ENCODE peak calls at places on chromosome 14, in five cellular contexts. N is Right ventricle myocardium superior, R is upper lobe of right lung, T is psoas muscle, E is memory B cell. H is an unnamed sample.

GRCh38 chr14:67391266-67391665 is 20.7 kb downstream of the PLEK2 start:
- ATAC-seq in E (no peak), R (no peak), T (no peak), N (no peak), H (no peak)

GRCh38 chr14:68608235-68608962 is 184.5 kb downstream of the ZFP36L1 start:
- ATAC-seq in E (peak), N (peak), T (peak), R (peak), H (peak)

GRCh38 chr14:20614038-20614840 is 23.1 kb upstream of the RNASE12 start:
- ATAC-seq in E (no peak), R (peak), T (no peak), N (peak), H (no peak)

GRCh38 chr14:21525995-21526671 is at the start of gene SALL2:
- ATAC-seq in E (peak), R (peak), T (peak), N (peak), H (peak)

GRCh38 chr14:22263961-22264360 is 325.1 kb downstream of the DAD1 start:
- ATAC-seq in R (peak), N (no peak), T (no peak), E (no peak), H (no peak)

GRCh38 chr14:103472939-103473338 is 49.7 kb downstream of the CKB start:
- ATAC-seq in R (no peak), T (no peak), E (no peak), N (no peak), H (no peak)

GRCh38 chr14:70654609-70655008 is 12.9 kb downstream of the TTC9 start:
- ATAC-seq in R (no peak), T (no peak), E (no peak), N (no peak), H (no peak)

GRCh38 chr14:95884377-95884776 is 7.7 kb downstream of the TUNAR start:
- ATAC-seq in R (no peak), E (no peak), T (no peak), N (no peak), H (no peak)

GRCh38 chr14:100747021-100747586 is 20.4 kb downstream of the DLK1 start:
- ATAC-seq in R (peak), N (no peak), T (no peak), E (no peak), H (peak)

GRCh38 chr14:36582011-36582873 is at the start of gene NKX2-8:
- ATAC-seq in E (no peak), R (peak), T (no peak), N (no peak), H (peak)

GRCh38 chr14:32230181-32230580 is 27.1 kb upstream of the RNU6-8 start:
- ATAC-seq in N (peak), T (peak), E (no peak), R (no peak), H (no peak)

GRCh38 chr14:69815556-69815955 is 18.5 kb upstream of the SLC10A1 start:
- ATAC-seq in R (no peak), T (no peak), N (no peak), E (no peak), H (no peak)

GRCh38 chr14:64176330-64176729 is 117.8 kb downstream of the ESR2 start:
- ATAC-seq in R (no peak), N (no peak), T (no peak), E (no peak), H (no peak)

GRCh38 chr14:102584871-102585869 is 7.3 kb upstream of the RCOR1 start:
- ATAC-seq in R (peak), T (no peak), N (no peak), E (no peak), H (peak)

GRCh38 chr14:96926006-96926405 is 128.8 kb downstream of the VRK1 start:
- ATAC-seq in T (no peak), E (peak), N (no peak), R (no peak), H (no peak)

GRCh38 chr14:61191751-61192150 is 89.4 kb downstream of the TMEM30B start:
- ATAC-seq in T (no peak), R (no peak), E (no peak), N (no peak), H (no peak)

GRCh38 chr14:39303100-39303499 is 69.4 kb downstream of the MIA2 start:
- ATAC-seq in T (peak), E (no peak), R (no peak), N (peak), H (no peak)

GRCh38 chr14:35220027-35220676 is 72.0 kb upstream of the PSMA6 start:
- ATAC-seq in T (no peak), E (no peak), N (no peak), R (no peak), H (no peak)

GRCh38 chr14:94193776-94194175 is 19.7 kb downstream of the PPP4R4 start:
- ATAC-seq in N (no peak), T (no peak), R (no peak), E (no peak), H (no peak)

GRCh38 chr14:103562135-103562384 is 397 bp downstream of the BAG5 start:
- ATAC-seq in N (no peak), E (no peak), R (no peak), T (no peak), H (no peak)

GRCh38 chr14:21825147-21825743 is 151.6 kb upstream of the OR4E1 start:
- ATAC-seq in E (no peak), N (no peak), R (peak), T (no peak), H (no peak)

GRCh38 chr14:89178376-89178775 is 238.7 kb downstream of the FOXN3 start:
- ATAC-seq in T (no peak), R (no peak), N (no peak), E (no peak), H (no peak)

GRCh38 chr14:103220134-103220981 is 97.1 kb downstream of the TNFAIP2 start:
- ATAC-seq in R (peak), E (no peak), N (peak), T (no peak), H (peak)

GRCh38 chr14:91416744-91417133 is 881 bp downstream of the CCDC88C start:
- ATAC-seq in E (no peak), T (no peak), R (peak), N (no peak), H (peak)